ENCODE peak calls at places on chromosomes 5 and 9, in nine cellular contexts. One of them, this sample, is unnamed.

GRCh38 chr9:134065720-134066419 is 2.0 kb downstream of the BRD3 start:
- DNase-seq in cardiac muscle cell: peak
- DNase-seq in naive thymus-derived CD4-positive, alpha-beta T cell: peak
- DNase-seq in HepG2: peak
- DNase-seq in Peyer's patch: peak
- DNase-seq in tibial artery: peak
- DNase-seq in right lobe of liver: peak
- DNase-seq in mammary epithelial cell: peak
- DNase-seq in tibial nerve: no peak
- DNase-seq in this sample: peak

GRCh38 chr5:2755371-2755715 is 3.9 kb upstream of the IRX2 start:
- DNase-seq in HepG2: no peak
- DNase-seq in right lobe of liver: no peak
- DNase-seq in Peyer's patch: no peak
- DNase-seq in naive thymus-derived CD4-positive, alpha-beta T cell: no peak
- DNase-seq in tibial artery: no peak
- DNase-seq in cardiac muscle cell: no peak
- DNase-seq in tibial nerve: no peak
- DNase-seq in mammary epithelial cell: peak
- DNase-seq in this sample: no peak

GRCh38 chr9:125829743-125830142 is 82.6 kb downstream of the PBX3 start:
- DNase-seq in right lobe of liver: peak
- DNase-seq in Peyer's patch: no peak
- DNase-seq in tibial nerve: no peak
- DNase-seq in HepG2: no peak
- DNase-seq in mammary epithelial cell: no peak
- DNase-seq in cardiac muscle cell: peak
- DNase-seq in naive thymus-derived CD4-positive, alpha-beta T cell: peak
- DNase-seq in tibial artery: peak
- DNase-seq in this sample: no peak

GRCh38 chr5:172849636-172850453 is 15.8 kb downstream of the ERGIC1 start:
- DNase-seq in mammary epithelial cell: peak
- DNase-seq in HepG2: no peak
- DNase-seq in tibial artery: no peak
- DNase-seq in naive thymus-derived CD4-positive, alpha-beta T cell: no peak
- DNase-seq in cardiac muscle cell: no peak
- DNase-seq in right lobe of liver: peak
- DNase-seq in tibial nerve: no peak
- DNase-seq in Peyer's patch: peak
- DNase-seq in this sample: no peak

GRCh38 chr5:79535477-79536192 is 21.7 kb upstream of the HOMER1 start:
- DNase-seq in cardiac muscle cell: no peak
- DNase-seq in HepG2: peak
- DNase-seq in naive thymus-derived CD4-positive, alpha-beta T cell: no peak
- DNase-seq in right lobe of liver: no peak
- DNase-seq in tibial artery: no peak
- DNase-seq in Peyer's patch: no peak
- DNase-seq in tibial nerve: no peak
- DNase-seq in mammary epithelial cell: no peak
- DNase-seq in this sample: no peak

GRCh38 chr9:17995031-17995430 is 416.2 kb downstream of the SH3GL2 start:
- DNase-seq in HepG2: no peak
- DNase-seq in cardiac muscle cell: no peak
- DNase-seq in naive thymus-derived CD4-positive, alpha-beta T cell: no peak
- DNase-seq in Peyer's patch: no peak
- DNase-seq in tibial artery: no peak
- DNase-seq in tibial nerve: no peak
- DNase-seq in mammary epithelial cell: no peak
- DNase-seq in right lobe of liver: no peak
- DNase-seq in this sample: no peak

GRCh38 chr5:139710370-139711066 is 62.4 kb downstream of the CXXC5 start:
- DNase-seq in cardiac muscle cell: peak
- DNase-seq in naive thymus-derived CD4-positive, alpha-beta T cell: peak
- DNase-seq in Peyer's patch: peak
- DNase-seq in tibial nerve: no peak
- DNase-seq in mammary epithelial cell: peak
- DNase-seq in right lobe of liver: no peak
- DNase-seq in HepG2: peak
- DNase-seq in tibial artery: no peak
- DNase-seq in this sample: peak

GRCh38 chr5:144549580-144549979 is 378.9 kb downstream of the KCTD16 start:
- DNase-seq in Peyer's patch: no peak
- DNase-seq in tibial nerve: peak
- DNase-seq in cardiac muscle cell: peak
- DNase-seq in right lobe of liver: peak
- DNase-seq in mammary epithelial cell: no peak
- DNase-seq in naive thymus-derived CD4-positive, alpha-beta T cell: no peak
- DNase-seq in tibial artery: peak
- DNase-seq in HepG2: no peak
- DNase-seq in this sample: no peak

GRCh38 chr9:125484632-125485282 is 222.3 kb downstream of the MAPKAP1 start:
- DNase-seq in tibial artery: peak
- DNase-seq in right lobe of liver: no peak
- DNase-seq in Peyer's patch: no peak
- DNase-seq in cardiac muscle cell: peak
- DNase-seq in tibial nerve: no peak
- DNase-seq in naive thymus-derived CD4-positive, alpha-beta T cell: no peak
- DNase-seq in mammary epithelial cell: peak
- DNase-seq in HepG2: no peak
- DNase-seq in this sample: no peak

GRCh38 chr9:98019098-98019497 is 36.0 kb downstream of the ANP32B start:
- DNase-seq in naive thymus-derived CD4-positive, alpha-beta T cell: no peak
- DNase-seq in cardiac muscle cell: no peak
- DNase-seq in tibial artery: no peak
- DNase-seq in HepG2: no peak
- DNase-seq in right lobe of liver: no peak
- DNase-seq in Peyer's patch: no peak
- DNase-seq in mammary epithelial cell: no peak
- DNase-seq in tibial nerve: no peak
- DNase-seq in this sample: no peak
- H3K27ac ChIP-seq in naive thymus-derived CD4-positive, alpha-beta T cell: no peak
- H3K27ac ChIP-seq in cardiac muscle cell: peak
- H3K27ac ChIP-seq in tibial artery: no peak
- H3K27ac ChIP-seq in HepG2: no peak
- H3K27ac ChIP-seq in right lobe of liver: no peak
- H3K27ac ChIP-seq in Peyer's patch: no peak
- H3K27ac ChIP-seq in mammary epithelial cell: no peak
- H3K27ac ChIP-seq in tibial nerve: no peak
- H3K27ac ChIP-seq in this sample: no peak

GRCh38 chr5:151430731-151431130 is 16.7 kb upstream of the SLC36A1 start:
- DNase-seq in tibial artery: no peak
- DNase-seq in cardiac muscle cell: no peak
- DNase-seq in Peyer's patch: no peak
- DNase-seq in mammary epithelial cell: no peak
- DNase-seq in right lobe of liver: no peak
- DNase-seq in naive thymus-derived CD4-positive, alpha-beta T cell: no peak
- DNase-seq in tibial nerve: no peak
- DNase-seq in HepG2: no peak
- DNase-seq in this sample: no peak

GRCh38 chr5:151432210-151432609 is 15.2 kb upstream of the SLC36A1 start:
- DNase-seq in right lobe of liver: no peak
- DNase-seq in naive thymus-derived CD4-positive, alpha-beta T cell: no peak
- DNase-seq in HepG2: no peak
- DNase-seq in tibial nerve: no peak
- DNase-seq in mammary epithelial cell: no peak
- DNase-seq in tibial artery: no peak
- DNase-seq in cardiac muscle cell: no peak
- DNase-seq in Peyer's patch: no peak
- DNase-seq in this sample: no peak

GRCh38 chr5:151434570-151435237 is 12.7 kb upstream of the SLC36A1 start:
- DNase-seq in right lobe of liver: no peak
- DNase-seq in Peyer's patch: no peak
- DNase-seq in naive thymus-derived CD4-positive, alpha-beta T cell: no peak
- DNase-seq in tibial nerve: no peak
- DNase-seq in cardiac muscle cell: no peak
- DNase-seq in HepG2: no peak
- DNase-seq in mammary epithelial cell: no peak
- DNase-seq in tibial artery: no peak
- DNase-seq in this sample: no peak
- H3K4me3 ChIP-seq in right lobe of liver: no peak
- H3K4me3 ChIP-seq in Peyer's patch: no peak
- H3K4me3 ChIP-seq in naive thymus-derived CD4-positive, alpha-beta T cell: no peak
- H3K4me3 ChIP-seq in tibial nerve: no peak
- H3K4me3 ChIP-seq in cardiac muscle cell: no peak
- H3K4me3 ChIP-seq in HepG2: no peak
- H3K4me3 ChIP-seq in mammary epithelial cell: no peak
- H3K4me3 ChIP-seq in tibial artery: no peak
- H3K4me3 ChIP-seq in this sample: no peak

GRCh38 chr5:119354522-119355243 is 1.1 kb upstream of the TNFAIP8 start:
- DNase-seq in HepG2: no peak
- DNase-seq in tibial nerve: no peak
- DNase-seq in Peyer's patch: no peak
- DNase-seq in naive thymus-derived CD4-positive, alpha-beta T cell: no peak
- DNase-seq in cardiac muscle cell: no peak
- DNase-seq in tibial artery: no peak
- DNase-seq in mammary epithelial cell: no peak
- DNase-seq in right lobe of liver: no peak
- DNase-seq in this sample: no peak
- H3K27ac ChIP-seq in HepG2: no peak
- H3K27ac ChIP-seq in tibial nerve: no peak
- H3K27ac ChIP-seq in Peyer's patch: peak
- H3K27ac ChIP-seq in naive thymus-derived CD4-positive, alpha-beta T cell: peak
- H3K27ac ChIP-seq in cardiac muscle cell: no peak
- H3K27ac ChIP-seq in tibial artery: peak
- H3K27ac ChIP-seq in mammary epithelial cell: peak
- H3K27ac ChIP-seq in right lobe of liver: no peak
- H3K27ac ChIP-seq in this sample: peak

GRCh38 chr9:79573697-79573976 is 1.9 kb downstream of the TLE4 start:
- DNase-seq in tibial nerve: no peak
- DNase-seq in naive thymus-derived CD4-positive, alpha-beta T cell: no peak
- DNase-seq in Peyer's patch: no peak
- DNase-seq in cardiac muscle cell: no peak
- DNase-seq in tibial artery: no peak
- DNase-seq in right lobe of liver: no peak
- DNase-seq in HepG2: no peak
- DNase-seq in mammary epithelial cell: peak
- DNase-seq in this sample: no peak
- H3K4me3 ChIP-seq in tibial nerve: peak
- H3K4me3 ChIP-seq in naive thymus-derived CD4-positive, alpha-beta T cell: peak
- H3K4me3 ChIP-seq in Peyer's patch: peak
- H3K4me3 ChIP-seq in cardiac muscle cell: peak
- H3K4me3 ChIP-seq in tibial artery: peak
- H3K4me3 ChIP-seq in right lobe of liver: peak
- H3K4me3 ChIP-seq in HepG2: peak
- H3K4me3 ChIP-seq in mammary epithelial cell: peak
- H3K4me3 ChIP-seq in this sample: peak

DNA sequence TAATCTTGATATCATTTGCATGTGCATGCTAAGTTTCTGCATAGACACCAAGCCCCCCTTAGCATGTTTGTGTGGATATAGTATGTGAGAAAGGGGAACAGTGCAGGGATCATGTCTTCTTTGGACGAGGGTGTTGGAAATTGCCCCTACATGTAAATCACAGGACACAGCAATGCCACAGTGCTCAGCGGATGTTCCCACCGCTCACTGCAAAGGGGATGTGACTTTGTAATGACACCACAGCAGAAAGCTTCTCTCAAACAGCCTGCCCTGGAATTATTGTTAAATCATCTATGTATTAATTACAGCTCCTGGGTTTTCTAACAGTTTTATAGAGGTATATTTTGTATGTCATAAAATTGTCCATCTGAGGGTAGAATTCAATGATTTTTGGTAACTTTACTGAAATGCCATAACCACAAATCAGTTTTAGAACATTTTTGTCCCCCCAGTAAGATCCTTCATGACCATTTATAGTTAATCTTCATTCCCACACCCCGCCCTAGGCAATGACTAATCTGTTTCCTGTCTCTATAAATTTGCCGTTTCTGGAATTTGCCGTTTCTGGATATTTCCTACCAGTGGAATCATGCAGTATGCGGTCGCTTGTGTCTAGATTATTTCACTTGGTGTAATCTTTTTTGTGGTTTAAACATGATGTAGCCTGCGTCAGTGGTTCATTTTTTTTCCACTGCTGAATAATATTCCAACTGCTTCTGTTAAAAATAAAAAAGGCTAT is 648.5 kb upstream of the WWC1 start:
- DNase-seq in right lobe of liver: no peak
- DNase-seq in tibial nerve: no peak
- DNase-seq in tibial artery: no peak
- DNase-seq in cardiac muscle cell: peak
- DNase-seq in mammary epithelial cell: peak
- DNase-seq in Peyer's patch: no peak
- DNase-seq in HepG2: no peak
- DNase-seq in naive thymus-derived CD4-positive, alpha-beta T cell: no peak
- DNase-seq in this sample: no peak
- H3K27ac ChIP-seq in right lobe of liver: no peak
- H3K27ac ChIP-seq in tibial nerve: no peak
- H3K27ac ChIP-seq in tibial artery: no peak
- H3K27ac ChIP-seq in cardiac muscle cell: no peak
- H3K27ac ChIP-seq in mammary epithelial cell: peak
- H3K27ac ChIP-seq in Peyer's patch: no peak
- H3K27ac ChIP-seq in HepG2: no peak
- H3K27ac ChIP-seq in naive thymus-derived CD4-positive, alpha-beta T cell: no peak
- H3K27ac ChIP-seq in this sample: no peak